ENCODE peak calls at places on chromosomes 7 and 10, in seven cellular contexts. One of them, this sample, is unnamed.

GRCh38 chr7:83782628-83783027 is 133.7 kb upstream of the SEMA3E start:
- DNase-seq in tibial artery: no peak
- DNase-seq in AG04449: no peak
- DNase-seq in stomach: no peak
- DNase-seq in fibroblast of lung: peak; percentile 17
- DNase-seq in AG04450: no peak
- DNase-seq in CD4-positive, CD25-positive, alpha-beta regulatory T cell: no peak
- DNase-seq in this sample: no peak

GRCh38 chr7:127393370-127394058 is 1.0 kb upstream of the ZNF800 start:
- DNase-seq in tibial artery: no peak
- DNase-seq in CD4-positive, CD25-positive, alpha-beta regulatory T cell: no peak
- DNase-seq in AG04449: no peak
- DNase-seq in stomach: no peak
- DNase-seq in AG04450: no peak
- DNase-seq in fibroblast of lung: peak; percentile 24
- DNase-seq in this sample: no peak

GRCh38 chr7:2477447-2478386 is 1.5 kb upstream of the GRIFIN start:
- DNase-seq in AG04450: no peak
- DNase-seq in AG04449: no peak
- DNase-seq in fibroblast of lung: peak; percentile 45
- DNase-seq in CD4-positive, CD25-positive, alpha-beta regulatory T cell: peak; percentile 40
- DNase-seq in stomach: peak; percentile 77
- DNase-seq in tibial artery: peak; percentile 42
- DNase-seq in this sample: peak; percentile 56

GRCh38 chr7:115728518-115728917 is 302.0 kb downstream of the TFEC start:
- DNase-seq in AG04450: no peak
- DNase-seq in tibial artery: no peak
- DNase-seq in stomach: no peak
- DNase-seq in CD4-positive, CD25-positive, alpha-beta regulatory T cell: no peak
- DNase-seq in AG04449: no peak
- DNase-seq in fibroblast of lung: no peak
- DNase-seq in this sample: no peak

GRCh38 chr10:23754179-23754578 is 315.3 kb downstream of the OTUD1 start:
- DNase-seq in CD4-positive, CD25-positive, alpha-beta regulatory T cell: no peak
- DNase-seq in AG04450: no peak
- DNase-seq in fibroblast of lung: no peak
- DNase-seq in AG04449: no peak
- DNase-seq in stomach: no peak
- DNase-seq in tibial artery: no peak
- DNase-seq in this sample: no peak

GRCh38 chr10:132430861-132431271 is 33.9 kb downstream of the PWWP2B start:
- DNase-seq in CD4-positive, CD25-positive, alpha-beta regulatory T cell: no peak
- DNase-seq in stomach: no peak
- DNase-seq in tibial artery: no peak
- DNase-seq in fibroblast of lung: no peak
- DNase-seq in AG04449: no peak
- DNase-seq in AG04450: no peak
- DNase-seq in this sample: no peak

GRCh38 chr7:49635800-49636199 is 137.6 kb upstream of the VWC2 start:
- DNase-seq in AG04450: no peak
- DNase-seq in CD4-positive, CD25-positive, alpha-beta regulatory T cell: no peak
- DNase-seq in stomach: no peak
- DNase-seq in fibroblast of lung: no peak
- DNase-seq in tibial artery: no peak
- DNase-seq in AG04449: no peak
- DNase-seq in this sample: no peak

GRCh38 chr10:102131286-102132170 is 1.3 kb upstream of the PPRC1 start:
- DNase-seq in fibroblast of lung: peak; percentile 77
- DNase-seq in AG04450: no peak
- DNase-seq in stomach: no peak
- DNase-seq in AG04449: no peak
- DNase-seq in CD4-positive, CD25-positive, alpha-beta regulatory T cell: no peak
- DNase-seq in tibial artery: no peak
- DNase-seq in this sample: no peak

GRCh38 chr7:158127241-158127640 is 460.4 kb downstream of the PTPRN2 start:
- DNase-seq in tibial artery: no peak
- DNase-seq in CD4-positive, CD25-positive, alpha-beta regulatory T cell: no peak
- DNase-seq in AG04450: no peak
- DNase-seq in AG04449: no peak
- DNase-seq in fibroblast of lung: no peak
- DNase-seq in stomach: no peak
- DNase-seq in this sample: no peak

GRCh38 chr10:693506-693905 is 4.0 kb upstream of the DIP2C start:
- DNase-seq in AG04449: no peak
- DNase-seq in tibial artery: no peak
- DNase-seq in stomach: peak; percentile 67
- DNase-seq in fibroblast of lung: peak; percentile 69
- DNase-seq in CD4-positive, CD25-positive, alpha-beta regulatory T cell: no peak
- DNase-seq in AG04450: no peak
- DNase-seq in this sample: no peak

GRCh38 chr10:43693602-43694001 is 44.9 kb upstream of the ZNF32 start:
- DNase-seq in AG04449: no peak
- DNase-seq in CD4-positive, CD25-positive, alpha-beta regulatory T cell: no peak
- DNase-seq in stomach: no peak
- DNase-seq in fibroblast of lung: peak; percentile 76
- DNase-seq in AG04450: peak; percentile 8
- DNase-seq in tibial artery: no peak
- DNase-seq in this sample: no peak

GRCh38 chr7:137591444-137591843 is 247.9 kb upstream of the PTN start:
- DNase-seq in tibial artery: no peak
- DNase-seq in fibroblast of lung: peak; percentile 80
- DNase-seq in CD4-positive, CD25-positive, alpha-beta regulatory T cell: no peak
- DNase-seq in AG04450: no peak
- DNase-seq in stomach: no peak
- DNase-seq in AG04449: no peak
- DNase-seq in this sample: no peak

GRCh38 chr10:17217661-17218306 is 10.3 kb upstream of the VIM start:
- DNase-seq in fibroblast of lung: peak; percentile 93
- DNase-seq in CD4-positive, CD25-positive, alpha-beta regulatory T cell: no peak
- DNase-seq in stomach: no peak
- DNase-seq in AG04449: no peak
- DNase-seq in AG04450: no peak
- DNase-seq in tibial artery: no peak
- DNase-seq in this sample: no peak

GRCh38 chr7:135929692-135930091 is 47.5 kb downstream of the MTPN start:
- DNase-seq in stomach: no peak
- DNase-seq in AG04449: no peak
- DNase-seq in CD4-positive, CD25-positive, alpha-beta regulatory T cell: no peak
- DNase-seq in tibial artery: no peak
- DNase-seq in AG04450: no peak
- DNase-seq in fibroblast of lung: peak; percentile 11
- DNase-seq in this sample: no peak

GRCh38 chr10:122121059-122121458 is 132.1 kb downstream of the TACC2 start:
- DNase-seq in AG04449: no peak
- DNase-seq in tibial artery: no peak
- DNase-seq in stomach: peak; percentile 41
- DNase-seq in AG04450: no peak
- DNase-seq in CD4-positive, CD25-positive, alpha-beta regulatory T cell: no peak
- DNase-seq in fibroblast of lung: no peak
- DNase-seq in this sample: no peak

GRCh38 chr7:50792342-50793114 is 9.8 kb upstream of the GRB10 start:
- DNase-seq in CD4-positive, CD25-positive, alpha-beta regulatory T cell: no peak
- DNase-seq in tibial artery: peak; percentile 38
- DNase-seq in AG04449: no peak
- DNase-seq in fibroblast of lung: peak; percentile 72
- DNase-seq in AG04450: no peak
- DNase-seq in stomach: no peak
- DNase-seq in this sample: no peak

GRCh38 chr10:69090687-69091450 is 3.0 kb downstream of the SRGN start:
- DNase-seq in AG04449: no peak
- DNase-seq in tibial artery: no peak
- DNase-seq in fibroblast of lung: no peak
- DNase-seq in CD4-positive, CD25-positive, alpha-beta regulatory T cell: no peak
- DNase-seq in stomach: no peak
- DNase-seq in AG04450: no peak
- DNase-seq in this sample: no peak

GRCh38 chr7:4202154-4202553 is 479.9 kb upstream of the FOXK1 start:
- DNase-seq in stomach: no peak
- DNase-seq in fibroblast of lung: no peak
- DNase-seq in tibial artery: no peak
- DNase-seq in AG04450: no peak
- DNase-seq in AG04449: no peak
- DNase-seq in CD4-positive, CD25-positive, alpha-beta regulatory T cell: no peak
- DNase-seq in this sample: no peak

GRCh38 chr7:4204530-4205165 is 477.4 kb upstream of the FOXK1 start:
- DNase-seq in AG04449: no peak
- DNase-seq in fibroblast of lung: no peak
- DNase-seq in AG04450: no peak
- DNase-seq in CD4-positive, CD25-positive, alpha-beta regulatory T cell: no peak
- DNase-seq in stomach: no peak
- DNase-seq in tibial artery: no peak
- DNase-seq in this sample: peak; percentile 11

GRCh38 chr7:4205828-4206227 is 476.3 kb upstream of the FOXK1 start:
- DNase-seq in fibroblast of lung: no peak
- DNase-seq in stomach: no peak
- DNase-seq in tibial artery: no peak
- DNase-seq in AG04450: no peak
- DNase-seq in AG04449: no peak
- DNase-seq in CD4-positive, CD25-positive, alpha-beta regulatory T cell: no peak
- DNase-seq in this sample: no peak

GRCh38 chr7:4202954-4203353 is 479.1 kb upstream of the FOXK1 start:
- DNase-seq in stomach: no peak
- DNase-seq in AG04449: no peak
- DNase-seq in tibial artery: no peak
- DNase-seq in CD4-positive, CD25-positive, alpha-beta regulatory T cell: no peak
- DNase-seq in fibroblast of lung: no peak
- DNase-seq in AG04450: no peak
- DNase-seq in this sample: no peak

DNA sequence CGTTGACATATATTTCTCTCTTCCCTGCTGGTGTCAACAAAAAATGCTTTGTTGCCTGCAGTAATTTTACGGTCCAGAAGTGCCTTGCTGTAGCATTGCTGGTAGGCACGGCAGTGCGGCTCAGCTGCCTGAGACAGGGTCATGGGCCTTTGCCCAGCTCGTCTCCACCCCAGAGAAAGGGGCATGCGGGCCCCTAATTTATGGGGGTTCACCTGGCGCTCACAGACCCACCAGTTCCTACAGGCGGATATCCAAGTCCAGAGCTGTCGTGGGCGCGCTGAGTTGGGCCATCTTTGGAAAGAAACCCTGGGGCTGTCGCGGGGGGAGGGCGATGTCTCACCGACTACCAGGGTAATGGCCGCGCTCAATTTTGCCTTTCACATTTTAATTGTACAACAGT is 478.3 kb upstream of the FOXK1 start:
- DNase-seq in tibial artery: no peak
- DNase-seq in CD4-positive, CD25-positive, alpha-beta regulatory T cell: no peak
- DNase-seq in fibroblast of lung: no peak
- DNase-seq in AG04450: no peak
- DNase-seq in AG04449: no peak
- DNase-seq in stomach: no peak
- DNase-seq in this sample: no peak
- H3K4me3 ChIP-seq in tibial artery: no peak overlapping the region
- H3K4me3 ChIP-seq in CD4-positive, CD25-positive, alpha-beta regulatory T cell: no peak overlapping the region
- H3K4me3 ChIP-seq in fibroblast of lung: no peak overlapping the region
- H3K4me3 ChIP-seq in AG04450: no peak overlapping the region
- H3K4me3 ChIP-seq in AG04449: no peak overlapping the region
- H3K4me3 ChIP-seq in stomach: no peak overlapping the region
- H3K4me3 ChIP-seq in this sample: no peak overlapping the region

DNA sequence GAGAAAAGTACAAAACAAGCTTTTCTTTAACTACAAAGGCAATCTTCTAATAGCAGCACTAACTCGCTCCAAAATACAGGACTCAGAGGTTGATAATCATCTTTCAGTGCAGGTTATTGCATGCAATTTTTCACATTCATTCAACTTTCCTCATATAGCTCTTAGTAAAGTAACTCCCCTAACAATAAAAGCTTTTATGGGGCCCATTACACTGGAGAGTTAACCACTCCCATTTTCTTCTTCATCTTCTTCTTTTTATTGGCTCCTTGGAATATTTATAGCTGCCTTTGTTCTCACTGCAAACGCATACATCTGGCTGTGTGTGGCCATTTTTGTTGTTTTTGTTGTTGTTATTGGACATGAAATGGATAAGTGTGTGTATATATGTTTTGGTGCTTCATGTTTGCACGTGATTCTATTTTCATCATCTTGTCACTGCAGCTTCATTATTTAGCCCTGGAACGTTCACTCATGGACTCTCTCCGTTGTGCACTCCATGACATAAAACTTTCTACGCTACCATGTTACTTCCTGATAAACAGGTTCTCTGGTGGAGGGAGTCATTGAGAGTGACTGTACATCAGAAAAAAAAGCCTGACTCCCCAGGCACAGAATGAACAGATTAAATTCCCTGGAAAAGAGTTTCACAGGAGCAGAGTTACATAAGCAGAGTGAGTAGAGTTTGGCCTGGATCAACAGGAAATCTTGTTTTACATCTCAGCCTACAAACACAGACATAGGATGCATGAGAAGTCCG is 236.4 kb upstream of the SP4 start:
- DNase-seq in fibroblast of lung: no peak
- DNase-seq in stomach: no peak
- DNase-seq in AG04450: no peak
- DNase-seq in CD4-positive, CD25-positive, alpha-beta regulatory T cell: no peak
- DNase-seq in AG04449: no peak
- DNase-seq in tibial artery: no peak
- DNase-seq in this sample: no peak
- H3K4me3 ChIP-seq in fibroblast of lung: no peak overlapping the region
- H3K4me3 ChIP-seq in stomach: no peak overlapping the region
- H3K4me3 ChIP-seq in AG04450: no peak overlapping the region
- H3K4me3 ChIP-seq in CD4-positive, CD25-positive, alpha-beta regulatory T cell: no peak overlapping the region
- H3K4me3 ChIP-seq in AG04449: no peak overlapping the region
- H3K4me3 ChIP-seq in tibial artery: no peak overlapping the region
- H3K4me3 ChIP-seq in this sample: no peak overlapping the region

GRCh38 chr7:1024331-1024761 is 20.0 kb upstream of the GPR146 start:
- DNase-seq in fibroblast of lung: no peak
- DNase-seq in AG04450: no peak
- DNase-seq in CD4-positive, CD25-positive, alpha-beta regulatory T cell: no peak
- DNase-seq in stomach: no peak
- DNase-seq in tibial artery: no peak
- DNase-seq in AG04449: no peak
- DNase-seq in this sample: no peak
- H3K4me3 ChIP-seq in fibroblast of lung: no peak overlapping the region
- H3K4me3 ChIP-seq in AG04450: no peak overlapping the region
- H3K4me3 ChIP-seq in CD4-positive, CD25-positive, alpha-beta regulatory T cell: no peak overlapping the region
- H3K4me3 ChIP-seq in stomach: no peak overlapping the region
- H3K4me3 ChIP-seq in tibial artery: no peak overlapping the region
- H3K4me3 ChIP-seq in AG04449: no peak overlapping the region
- H3K4me3 ChIP-seq in this sample: no peak overlapping the region

GRCh38 chr10:61941202-61941651 is 39.7 kb downstream of the ARID5B start:
- DNase-seq in fibroblast of lung: no peak
- DNase-seq in AG04449: no peak
- DNase-seq in stomach: no peak
- DNase-seq in AG04450: no peak
- DNase-seq in CD4-positive, CD25-positive, alpha-beta regulatory T cell: no peak
- DNase-seq in tibial artery: no peak
- DNase-seq in this sample: no peak

GRCh38 chr10:61942997-61943457 is 41.5 kb downstream of the ARID5B start:
- DNase-seq in fibroblast of lung: peak; percentile 77
- DNase-seq in AG04449: no peak
- DNase-seq in tibial artery: no peak
- DNase-seq in stomach: no peak
- DNase-seq in CD4-positive, CD25-positive, alpha-beta regulatory T cell: no peak
- DNase-seq in AG04450: no peak
- DNase-seq in this sample: no peak

GRCh38 chr10:61939575-61940301 is 38.2 kb downstream of the ARID5B start:
- DNase-seq in CD4-positive, CD25-positive, alpha-beta regulatory T cell: no peak
- DNase-seq in fibroblast of lung: peak; percentile 87
- DNase-seq in AG04449: peak; percentile 78
- DNase-seq in stomach: no peak
- DNase-seq in tibial artery: no peak
- DNase-seq in AG04450: no peak
- DNase-seq in this sample: no peak

GRCh38 chr10:61944445-61945123 is 43.1 kb downstream of the ARID5B start:
- DNase-seq in tibial artery: no peak
- DNase-seq in CD4-positive, CD25-positive, alpha-beta regulatory T cell: no peak
- DNase-seq in AG04449: no peak
- DNase-seq in AG04450: no peak
- DNase-seq in fibroblast of lung: no peak
- DNase-seq in stomach: no peak
- DNase-seq in this sample: no peak

GRCh38 chr10:61943699-61944444 is 42.4 kb downstream of the ARID5B start:
- DNase-seq in tibial artery: no peak
- DNase-seq in stomach: no peak
- DNase-seq in AG04449: no peak
- DNase-seq in fibroblast of lung: peak; percentile 77
- DNase-seq in CD4-positive, CD25-positive, alpha-beta regulatory T cell: no peak
- DNase-seq in AG04450: no peak
- DNase-seq in this sample: no peak
- H3K4me3 ChIP-seq in tibial artery: peak overlapping the region; percentile 10
- H3K4me3 ChIP-seq in stomach: no peak overlapping the region
- H3K4me3 ChIP-seq in AG04449: no peak overlapping the region
- H3K4me3 ChIP-seq in fibroblast of lung: no peak overlapping the region
- H3K4me3 ChIP-seq in CD4-positive, CD25-positive, alpha-beta regulatory T cell: peak overlapping the region; percentile 73
- H3K4me3 ChIP-seq in AG04450: no peak overlapping the region
- H3K4me3 ChIP-seq in this sample: peak overlapping the region; percentile 2